ENCODE peak calls at places on chromosome 18, in nine cellular contexts. H is choroid plexus epithelial cell; K is tibial nerve; U is cardiac muscle cell; V is ELF-1; Z is activated CD4-positive, alpha-beta T cell treated with anti-CD3 and anti-CD28 coated beads, Interleukin-2, amount 50 U/mL, for 24 hours; C is stomach; W is anterior cingulate cortex; F is upper lobe of left lung. R is an unnamed sample.

GRCh38 chr18:36323421-36323820 is 25.9 kb downstream of the FHOD3 start:
- DNase-seq in V (no peak), K (no peak), Z (no peak), H (no peak), C (no peak), W (no peak), U (no peak), F (no peak), R (no peak)

GRCh38 chr18:23203891-23204432 is 68.7 kb downstream of the CABLES1 start:
- DNase-seq in C (no peak), Z (no peak), H (no peak), K (no peak), V (no peak), W (no peak), F (no peak), U (no peak), R (no peak)

GRCh38 chr18:53698907-53699306 is 525.6 kb downstream of the MBD2 start:
- DNase-seq in C (peak; percentile 52), K (no peak), H (peak; percentile 75), V (peak; percentile 35), Z (no peak), W (peak; percentile 16), U (peak; percentile 79), F (peak; percentile 45), R (no peak)

GRCh38 chr18:45874501-45875184 is 49.2 kb downstream of the SIGLEC15 start:
- DNase-seq in W (no peak), K (no peak), H (peak; percentile 26), V (no peak), C (no peak), U (no peak), F (no peak), Z (peak; percentile 35), R (no peak)

GRCh38 chr18:12726774-12727550 is 24.1 kb downstream of the PSMG2 start:
- DNase-seq in H (peak; percentile 88), W (peak; percentile 73), F (peak; percentile 27), U (peak; percentile 73), C (peak; percentile 40), V (peak; percentile 78), K (peak; percentile 93), Z (peak; percentile 13), R (peak; percentile 49)

GRCh38 chr18:9068346-9068745 is 34.2 kb upstream of the NDUFV2 start:
- DNase-seq in C (no peak), W (no peak), V (no peak), U (no peak), Z (no peak), F (no peak), K (no peak), H (no peak), R (no peak)

GRCh38 chr18:61991201-61991600 is 98.4 kb upstream of the RNF152 start:
- DNase-seq in U (no peak), C (no peak), Z (no peak), W (no peak), H (peak; percentile 55), F (no peak), K (no peak), V (no peak), R (peak; percentile 3)

GRCh38 chr18:48328473-48329205 is 80.5 kb downstream of the ZBTB7C start:
- DNase-seq in U (no peak), C (no peak), Z (no peak), H (peak; percentile 59), W (no peak), V (no peak), K (no peak), F (no peak), R (no peak)

GRCh38 chr18:69786427-69786826 is 161.2 kb downstream of the CD226 start:
- DNase-seq in H (no peak), C (no peak), U (no peak), W (no peak), V (no peak), F (no peak), K (no peak), Z (no peak), R (no peak)

GRCh38 chr18:48736316-48736715 is 197.5 kb downstream of the CTIF start:
- DNase-seq in W (no peak), U (no peak), K (no peak), Z (no peak), F (no peak), C (no peak), V (no peak), H (no peak), R (no peak)

GRCh38 chr18:35005963-35006577 is 35.1 kb upstream of the MAPRE2 start:
- DNase-seq in V (peak; percentile 56), U (peak; percentile 67), F (no peak), Z (no peak), K (peak; percentile 58), H (peak; percentile 88), C (no peak), W (no peak), R (no peak)

GRCh38 chr18:42185486-42185885 is 230.5 kb downstream of the PIK3C3 start:
- DNase-seq in U (no peak), W (no peak), V (no peak), F (no peak), Z (no peak), C (no peak), H (no peak), K (no peak), R (no peak)

GRCh38 chr18:2843161-2843560 is 3.6 kb upstream of the EMILIN2 start:
- DNase-seq in V (no peak), F (peak; percentile 36), Z (no peak), U (no peak), K (peak; percentile 48), H (no peak), C (no peak), W (no peak), R (no peak)

GRCh38 chr18:23066060-23066459 is 69.2 kb upstream of the CABLES1 start:
- DNase-seq in K (no peak), C (no peak), U (no peak), H (no peak), Z (no peak), F (no peak), W (no peak), V (no peak), R (no peak)

GRCh38 chr18:23641937-23642666 is 20.6 kb downstream of the ANKRD29 start:
- DNase-seq in Z (no peak), K (no peak), U (no peak), H (no peak), C (no peak), W (no peak), V (no peak), F (no peak), R (no peak)

GRCh38 chr18:46464926-46465655 is 191.9 kb downstream of the LOXHD1 start:
- DNase-seq in F (no peak), W (no peak), Z (no peak), U (no peak), C (no peak), K (no peak), V (no peak), H (no peak), R (no peak)

GRCh38 chr18:41075212-41075611 is 879.8 kb upstream of the PIK3C3 start:
- DNase-seq in W (no peak), U (no peak), V (peak; percentile 4), H (peak; percentile 64), F (no peak), C (no peak), Z (no peak), K (no peak), R (no peak)

GRCh38 chr18:74841248-74841647 is 243.6 kb downstream of the ZNF407 start:
- DNase-seq in Z (no peak), H (peak; percentile 13), K (no peak), C (no peak), U (no peak), F (no peak), W (no peak), V (peak; percentile 20), R (no peak)

GRCh38 chr18:77132369-77133050 is at the start of gene MBP:
- DNase-seq in U (peak; percentile 53), K (peak; percentile 37), F (peak; percentile 93), Z (no peak), W (no peak), H (no peak), V (peak; percentile 63), C (peak; percentile 93), R (no peak)